ENCODE peak calls at places on chromosomes 13 and 19, in four cellular contexts. P, V, K and L are unnamed samples.

GRCh38 chr13:38086721-38087120 is 217.1 kb upstream of the TRPC4 start:
- DNase-seq in P (no peak), V (no peak), K (no peak), L (no peak)

GRCh38 chr13:28159057-28159456 is 20.7 kb downstream of the PAN3 start:
- DNase-seq in P (no peak), V (no peak), K (no peak), L (no peak)

GRCh38 chr13:75666646-75667351 is 30.7 kb downstream of the LMO7 start:
- DNase-seq in P (no peak), V (peak), K (no peak), L (no peak)

GRCh38 chr19:29478578-29479565 is 46.9 kb upstream of the VSTM2B start:
- DNase-seq in P (peak), V (no peak), K (no peak), L (no peak)

GRCh38 chr13:113921763-113922162 is 52.1 kb downstream of the C13orf46 start:
- DNase-seq in P (peak), V (peak), K (no peak), L (no peak)

GRCh38 chr13:36430247-36431203 is 1.8 kb upstream of the CCNA1 start:
- DNase-seq in P (no peak), V (no peak), K (peak), L (no peak)

GRCh38 chr19:8552810-8553209 is 24.4 kb downstream of the MYO1F start:
- DNase-seq in P (no peak), V (no peak), K (no peak), L (peak)

GRCh38 chr13:37598572-37598971 is at the start of gene POSTN:
- DNase-seq in P (no peak), V (no peak), K (no peak), L (no peak)

GRCh38 chr19:44476559-44477408 is 23.5 kb downstream of the ZNF180 start:
- DNase-seq in P (no peak), V (no peak), K (no peak), L (no peak)

GRCh38 chr19:4720037-4720700 is 3.5 kb downstream of the DPP9 start:
- DNase-seq in P (no peak), V (no peak), K (no peak), L (no peak)

GRCh38 chr19:4721196-4721595 is 2.4 kb downstream of the DPP9 start:
- DNase-seq in P (no peak), V (no peak), K (no peak), L (no peak)

GRCh38 chr19:4724252-4724514 is 541 bp upstream of the DPP9 start:
- DNase-seq in P (no peak), V (no peak), K (no peak), L (no peak)

GRCh38 chr19:4722671-4723464 is 774 bp downstream of the DPP9 start:
- DNase-seq in P (no peak), V (no peak), K (no peak), L (no peak)

GRCh38 chr19:4723465-4724251 is at the start of gene DPP9:
- DNase-seq in P (peak), V (peak), K (peak), L (peak)
- TF ChIP-seq POLR2A in P (no peak), V (no peak), K (no peak), L (peak)

GRCh38 chr19:31312629-31313244 is 36.5 kb downstream of the TSHZ3 start:
- DNase-seq in P (no peak), V (no peak), K (no peak), L (no peak)
- TF ChIP-seq POLR2A in P (no peak), V (no peak), K (no peak), L (no peak)

DNA sequence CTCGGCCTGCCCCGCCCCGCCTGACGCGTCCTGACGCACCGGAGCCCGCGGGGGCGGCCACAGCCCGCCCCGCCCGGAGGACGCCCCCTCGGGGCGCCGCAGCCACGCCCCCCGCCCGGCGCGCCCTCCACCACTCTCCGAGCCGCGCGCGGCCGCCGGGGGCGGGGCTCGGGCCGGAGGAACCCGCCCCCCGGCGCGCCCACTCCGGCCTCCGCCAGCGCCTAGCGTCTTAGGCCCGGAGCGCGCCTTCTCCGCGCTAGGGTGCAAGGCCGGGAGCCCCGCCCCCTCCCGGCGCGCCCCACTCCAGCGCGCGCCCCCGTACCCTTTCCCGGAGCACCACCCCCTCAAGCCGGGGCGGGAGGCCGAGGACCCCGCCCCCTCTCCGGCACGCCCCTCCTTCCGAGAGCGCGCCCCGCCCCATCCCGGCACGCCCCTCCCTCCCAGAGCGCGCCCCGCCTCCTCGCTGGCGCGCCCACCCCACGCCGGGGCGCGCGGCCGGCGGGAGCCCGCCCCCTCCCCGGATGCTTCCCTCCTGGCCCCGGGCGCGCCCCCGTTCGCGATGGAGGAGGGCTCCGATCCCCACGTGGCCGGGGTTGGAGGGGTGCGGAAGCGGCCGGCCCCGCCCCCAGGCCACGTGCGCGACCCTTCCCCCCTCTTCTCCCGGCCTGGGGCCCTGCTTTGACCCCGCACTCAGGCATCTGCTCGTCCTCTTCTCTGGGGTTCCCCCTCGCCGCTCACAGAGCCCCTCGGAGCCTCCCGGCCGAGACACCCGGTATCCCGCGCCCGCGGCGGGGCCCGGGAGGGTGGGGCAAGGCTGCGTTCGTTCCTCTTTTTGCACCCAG is 480 bp upstream of the KLF16 start:
- DNase-seq in P (peak), V (peak), K (peak), L (peak)
- TF ChIP-seq POLR2A in P (no peak), V (no peak), K (no peak), L (peak)

GRCh38 chr19:17865364-17866311 is 5.9 kb downstream of the RPL18A start:
- DNase-seq in P (no peak), V (no peak), K (peak), L (no peak)
- TF ChIP-seq POLR2A in P (no peak), V (no peak), K (no peak), L (no peak)

GRCh38 chr19:41866284-41866683 is 6.2 kb downstream of the RPS19 start:
- DNase-seq in P (no peak), V (no peak), K (no peak), L (no peak)

GRCh38 chr19:41870401-41870873 is 6.6 kb upstream of the CD79A start:
- DNase-seq in P (no peak), V (no peak), K (no peak), L (peak)

GRCh38 chr19:41868120-41868988 is 8.3 kb downstream of the RPS19 start:
- DNase-seq in P (no peak), V (no peak), K (peak), L (no peak)

GRCh38 chr19:41869374-41869955 is 7.6 kb upstream of the CD79A start:
- DNase-seq in P (no peak), V (no peak), K (no peak), L (no peak)

DNA sequence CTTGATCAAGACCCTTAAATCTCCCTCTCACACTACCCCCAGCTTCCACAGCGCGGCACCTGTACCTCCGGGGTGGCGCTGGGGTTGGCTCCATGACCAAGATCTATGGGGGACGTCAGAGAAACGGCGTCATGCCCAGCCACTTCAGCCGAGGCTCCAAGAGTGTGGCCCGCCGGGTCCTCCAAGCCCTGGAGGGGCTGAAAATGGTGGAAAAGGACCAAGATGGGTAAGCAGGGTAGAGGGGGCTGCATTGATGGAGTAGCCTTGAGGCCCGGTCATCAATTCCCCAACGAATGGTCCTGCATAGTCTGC is 8.1 kb upstream of the CD79A start:
- DNase-seq in P (no peak), V (no peak), K (no peak), L (no peak)
- TF ChIP-seq POLR2A in P (no peak), V (no peak), K (no peak), L (no peak)

GRCh38 chr19:51546650-51547396 is 15.4 kb upstream of the SIGLEC6 start:
- DNase-seq in P (peak), V (no peak), K (no peak), L (no peak)
- TF ChIP-seq POLR2A in P (no peak), V (no peak), K (no peak), L (no peak)